ENCODE peak calls at places on chromosome 4, in five cellular contexts. M is CD4-positive, alpha-beta T cell; A is NCI-H2081; B is left cardiac atrium; F is epithelial cell of esophagus. X is an unnamed sample.

GRCh38 chr4:186297013-186297645 is 31.1 kb downstream of the F11 start:
- DNase-seq in M (no peak), B (no peak), F (peak; percentile 68), A (peak; percentile 34), X (no peak)

GRCh38 chr4:153393397-153393796 is 48.9 kb downstream of the MND1 start:
- DNase-seq in M (no peak), B (peak; percentile 30), A (no peak), F (peak; percentile 39), X (no peak)

GRCh38 chr4:3710451-3711182 is 55.6 kb upstream of the ADRA2C start:
- DNase-seq in A (no peak), F (no peak), B (no peak), M (no peak), X (no peak)

GRCh38 chr4:124884316-124884715 is 171.8 kb upstream of the ANKRD50 start:
- DNase-seq in A (no peak), B (no peak), F (no peak), M (no peak), X (no peak)

GRCh38 chr4:46844325-46844917 is 64.6 kb downstream of the COX7B2 start:
- DNase-seq in F (peak; percentile 56), B (peak; percentile 30), A (peak; percentile 82), M (no peak), X (no peak)

GRCh38 chr4:53622739-53623151 is 31.5 kb upstream of the LNX1 start:
- DNase-seq in M (no peak), A (no peak), F (peak; percentile 95), B (no peak), X (no peak)

GRCh38 chr4:152464030-152464823 is 71.7 kb downstream of the FBXW7 start:
- DNase-seq in B (no peak), A (no peak), F (no peak), M (no peak), X (no peak)

GRCh38 chr4:155026715-155027114 is 181.7 kb upstream of the NPY2R start:
- DNase-seq in M (no peak), B (no peak), A (no peak), F (no peak), X (no peak)

GRCh38 chr4:77141964-77142641 is 14.9 kb upstream of the CCNG2 start:
- DNase-seq in F (no peak), A (no peak), M (no peak), B (no peak), X (no peak)

GRCh38 chr4:8191136-8191747 is 7.8 kb upstream of the SH3TC1 start:
- DNase-seq in F (peak; percentile 81), M (no peak), B (peak; percentile 90), A (no peak), X (no peak)

GRCh38 chr4:168683595-168683994 is 186.7 kb downstream of the PALLD start:
- DNase-seq in B (no peak), M (no peak), A (no peak), F (no peak), X (no peak)

GRCh38 chr4:58081356-58081755 is 971.2 kb upstream of the IGFBP7 start:
- DNase-seq in B (no peak), A (no peak), F (no peak), M (no peak), X (no peak)

GRCh38 chr4:52604215-52604614 is 54.9 kb downstream of the USP46 start:
- DNase-seq in A (no peak), F (no peak), B (no peak), M (no peak), X (no peak)

GRCh38 chr4:1031956-1032795 is 20.8 kb downstream of the FGFRL1 start:
- DNase-seq in M (no peak), A (no peak), F (peak; percentile 30), B (no peak), X (no peak)

GRCh38 chr4:128461300-128462103 is 173.9 kb upstream of the PGRMC2 start:
- DNase-seq in B (peak; percentile 58), A (no peak), F (peak; percentile 69), M (no peak), X (no peak)